ENCODE peak calls at places on chromosome 2, in nine cellular contexts. Q, J, G, T, F, A, L, N and U are unnamed samples.

GRCh38 chr2:217058791-217059755 is 199.2 kb upstream of the TNP1 start:
- DNase-seq in Q (no peak), J (no peak), G (no peak), T (peak; percentile 58), F (no peak), A (no peak), L (peak; percentile 42), N (no peak), U (no peak)

GRCh38 chr2:2641541-2642410 is 310.7 kb upstream of the MYT1L start:
- DNase-seq in Q (no peak), J (no peak), G (no peak), T (no peak), F (no peak), A (no peak), L (no peak), N (no peak), U (no peak)

GRCh38 chr2:66526171-66526570 is 91.2 kb downstream of the MEIS1 start:
- DNase-seq in Q (no peak), J (no peak), G (peak; percentile 52), T (no peak), F (peak; percentile 46), A (peak; percentile 32), L (no peak), N (no peak), U (no peak)

GRCh38 chr2:124186801-124187200 is 161.7 kb downstream of the CNTNAP5 start:
- DNase-seq in Q (no peak), J (peak; percentile 20), G (no peak), T (no peak), F (no peak), A (no peak), L (no peak), N (no peak), U (no peak)

GRCh38 chr2:239062743-239063142 is 214.9 kb downstream of the TWIST2 start:
- DNase-seq in Q (peak; percentile 71), J (no peak), G (no peak), T (no peak), F (no peak), A (no peak), L (no peak), N (no peak), U (no peak)

GRCh38 chr2:189580267-189580661 is 322 bp downstream of the SLC40A1 start:
- DNase-seq in Q (peak; percentile 85), J (peak; percentile 54), G (peak; percentile 61), T (peak; percentile 30), F (peak; percentile 41), A (peak; percentile 17), L (no peak), N (no peak), U (peak; percentile 47)

GRCh38 chr2:165924950-165925349 is 28.6 kb downstream of the TTC21B start:
- DNase-seq in Q (no peak), J (no peak), G (no peak), T (no peak), F (no peak), A (no peak), L (no peak), N (no peak), U (no peak)

GRCh38 chr2:115443550-115444185 is 1001.2 kb downstream of the DPP10 start:
- DNase-seq in Q (no peak), J (peak; percentile 39), G (no peak), T (no peak), F (no peak), A (no peak), L (no peak), N (no peak), U (no peak)

GRCh38 chr2:96523659-96524481 is 12.7 kb upstream of the ARID5A start:
- DNase-seq in Q (no peak), J (no peak), G (no peak), T (no peak), F (no peak), A (no peak), L (peak; percentile 83), N (no peak), U (no peak)

DNA sequence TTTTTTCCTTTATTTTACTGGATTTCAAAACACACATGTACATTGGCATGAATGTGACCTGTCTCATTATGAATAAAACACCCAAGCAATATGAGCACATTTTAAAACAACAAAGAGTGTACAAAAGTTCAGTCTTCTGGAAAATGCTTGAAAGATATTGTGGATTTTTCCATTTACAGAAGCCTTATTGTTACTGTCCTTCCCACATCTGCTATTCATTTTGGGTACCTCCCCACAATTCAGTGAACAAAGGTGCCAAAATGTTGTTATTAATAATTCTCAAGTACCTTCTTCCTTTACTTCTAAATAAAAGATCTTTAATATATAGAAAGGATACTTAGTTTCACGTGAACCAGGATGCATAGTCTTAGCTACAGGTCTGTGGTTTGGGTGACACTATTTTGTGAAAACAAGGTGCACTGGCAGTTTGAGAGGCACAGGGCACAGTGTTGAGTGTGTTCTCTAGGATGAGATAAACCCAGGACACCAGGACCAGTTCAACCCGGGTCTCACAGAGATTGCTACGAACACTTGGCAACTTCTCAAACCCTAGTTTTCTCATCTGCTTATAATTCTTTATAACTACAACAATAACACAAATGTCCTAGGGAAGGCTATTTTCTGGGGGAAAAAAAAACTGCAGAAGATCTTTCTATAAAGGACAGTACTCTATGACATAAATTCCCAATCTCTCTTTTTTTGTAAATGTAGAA is 84.5 kb upstream of the GALNT5 start:
- DNase-seq in Q (no peak), J (no peak), G (no peak), T (peak; percentile 34), F (no peak), A (no peak), L (peak; percentile 46), N (peak; percentile 38), U (no peak)
- H3K4me3 ChIP-seq in Q (no peak overlapping the region), J (no peak overlapping the region), G (no peak overlapping the region), T (no peak overlapping the region), F (no peak overlapping the region), A (no peak overlapping the region), L (peak overlapping the region; percentile 57), N (no peak overlapping the region), U (no peak overlapping the region)

GRCh38 chr2:62505649-62506420 is at the start of gene TMEM17:
- DNase-seq in Q (peak; percentile 90), J (peak; percentile 95), G (peak; percentile 98), T (peak; percentile 91), F (peak; percentile 93), A (peak; percentile 92), L (peak; percentile 95), N (peak; percentile 86), U (no peak)
- H3K4me1 ChIP-seq in Q (peaks cover 14% of the 10 kb centered on the region), J (peaks cover 4% of the 10 kb centered on the region), G (no peaks in the 10 kb centered on the region), T (peaks cover 4% of the 10 kb centered on the region), F (peaks cover 5% of the 10 kb centered on the region), A (peaks cover 10% of the 10 kb centered on the region), L (peaks cover 25% of the 10 kb centered on the region), N (no peaks in the 10 kb centered on the region), U (no peaks in the 10 kb centered on the region)

GRCh38 chr2:218648473-218649100 is 10.8 kb downstream of the ZNF142 start:
- DNase-seq in Q (no peak), J (peak; percentile 76), G (peak; percentile 59), T (peak; percentile 41), F (no peak), A (no peak), L (peak; percentile 72), N (peak; percentile 52), U (peak; percentile 61)
- H3K36me3 ChIP-seq in Q (peaks cover 87% of the 10 kb centered on the region), J (peaks cover 56% of the 10 kb centered on the region), G (peaks cover 5% of the 10 kb centered on the region), T (peaks cover 17% of the 10 kb centered on the region), F (peaks cover 97% of the 10 kb centered on the region), A (peaks cover 77% of the 10 kb centered on the region), L (peaks cover 9% of the 10 kb centered on the region), N (no peaks in the 10 kb centered on the region), U (peaks cover 71% of the 10 kb centered on the region)

DNA sequence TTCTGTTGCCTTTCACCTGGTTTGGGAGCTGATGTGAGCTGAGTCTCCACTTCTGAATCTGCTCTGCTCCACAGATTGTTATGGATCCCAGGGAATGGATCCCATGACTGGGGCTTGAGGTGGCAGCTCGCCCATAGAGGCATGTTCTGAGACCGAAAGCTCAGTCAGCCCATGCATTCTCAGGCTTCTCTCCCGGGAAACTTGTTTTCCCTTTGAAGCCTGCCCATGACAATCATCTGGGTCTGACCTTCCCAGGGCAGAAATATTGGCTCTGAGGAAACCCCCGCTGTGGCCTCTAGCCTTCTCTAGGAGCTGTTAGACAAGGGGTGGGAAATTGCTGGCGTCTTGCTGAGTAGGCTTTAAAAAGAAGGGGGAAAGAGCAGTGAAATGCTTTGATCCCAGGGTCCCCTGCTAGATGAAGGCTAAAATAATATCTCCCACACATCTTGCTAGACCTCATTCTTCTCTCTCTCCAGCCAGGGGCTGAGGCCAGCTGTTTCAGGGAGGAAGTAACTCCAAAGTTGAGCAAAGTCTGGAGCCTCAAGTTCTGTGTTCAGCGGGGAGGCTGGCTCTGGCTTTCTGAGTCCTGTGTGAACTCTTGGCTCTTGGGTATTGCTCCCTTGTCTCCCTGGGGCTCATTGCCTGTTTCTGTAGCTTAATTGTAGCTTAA is 2.0 kb downstream of the VAMP8 start:
- DNase-seq in Q (no peak), J (no peak), G (no peak), T (no peak), F (no peak), A (no peak), L (no peak), N (no peak), U (no peak)
- H3K4me3 ChIP-seq in Q (peak overlapping the region; percentile 60), J (no peak overlapping the region), G (peak overlapping the region; percentile 2), T (no peak overlapping the region), F (no peak overlapping the region), A (peak overlapping the region; percentile 60), L (no peak overlapping the region), N (peak overlapping the region; percentile 38), U (peak overlapping the region; percentile 78)

DNA sequence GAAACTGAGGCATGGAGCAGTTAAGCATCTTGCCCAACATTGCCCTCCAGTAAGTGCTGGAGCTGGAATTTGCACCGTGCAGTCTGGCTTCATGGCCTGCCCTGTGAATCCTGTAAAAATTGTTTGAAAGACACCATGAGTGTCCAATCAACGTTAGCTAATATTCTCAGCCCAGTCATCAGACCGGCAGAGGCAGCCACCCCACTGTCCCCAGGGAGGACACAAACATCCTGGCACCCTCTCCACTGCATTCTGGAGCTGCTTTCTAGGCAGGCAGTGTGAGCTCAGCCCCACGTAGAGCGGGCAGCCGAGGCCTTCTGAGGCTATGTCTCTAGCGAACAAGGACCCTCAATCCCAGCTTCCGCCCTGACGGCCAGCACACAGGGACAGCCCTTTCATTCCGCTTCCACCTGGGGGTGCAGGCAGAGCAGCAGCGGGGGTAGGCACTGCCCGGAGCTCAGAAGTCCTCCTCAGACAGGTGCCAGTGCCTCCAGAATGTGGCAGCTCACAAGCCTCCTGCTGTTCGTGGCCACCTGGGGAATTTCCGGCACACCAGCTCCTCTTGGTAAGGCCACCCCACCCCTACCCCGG is 1.3 kb downstream of the PROC start:
- DNase-seq in Q (no peak), J (no peak), G (peak; percentile 81), T (no peak), F (no peak), A (no peak), L (no peak), N (no peak), U (no peak)
- H3K4me1 ChIP-seq in Q (peaks cover 35% of the 10 kb centered on the region), J (peaks cover 8% of the 10 kb centered on the region), G (peaks cover 26% of the 10 kb centered on the region), T (no peaks in the 10 kb centered on the region), F (peaks cover 19% of the 10 kb centered on the region), A (no peaks in the 10 kb centered on the region), L (peaks cover 3% of the 10 kb centered on the region), N (no peaks in the 10 kb centered on the region), U (peaks cover 14% of the 10 kb centered on the region)